ENCODE peak calls at places on chromosomes 5 and 9, in eight cellular contexts. S is fibroblast of pulmonary artery; X is GM06990; M is RWPE1; V is pancreas; I is astrocyte of the cerebellum; U is WERI-Rb-1; E is CD8-positive, alpha-beta T cell. W is an unnamed sample.

GRCh38 chr5:116524505-116524904 is 50.1 kb downstream of the SEMA6A start:
- DNase-seq in S (no peak), I (no peak), M (no peak), V (no peak), E (no peak), U (no peak), X (no peak), W (no peak)

GRCh38 chr5:39192449-39193160 is 26.8 kb downstream of the FYB1 start:
- DNase-seq in X (no peak), E (no peak), V (no peak), S (no peak), M (no peak), U (no peak), I (no peak), W (no peak)

GRCh38 chr9:133876144-133876543 is 116.0 kb downstream of the VAV2 start:
- DNase-seq in I (no peak), U (peak), X (no peak), E (no peak), S (no peak), V (no peak), M (no peak), W (no peak)

GRCh38 chr5:53019320-53019719 is 30.2 kb downstream of the ITGA2 start:
- DNase-seq in E (no peak), S (peak), I (no peak), X (no peak), V (no peak), M (peak), U (no peak), W (no peak)

GRCh38 chr9:125426926-125427325 is 165.3 kb downstream of the GAPVD1 start:
- DNase-seq in I (no peak), M (no peak), E (no peak), X (no peak), U (no peak), S (no peak), V (no peak), W (no peak)

GRCh38 chr9:127742435-127743088 is 7.5 kb upstream of the TOR2A start:
- DNase-seq in X (no peak), M (peak), U (peak), I (peak), S (peak), V (peak), E (no peak), W (peak)

GRCh38 chr5:87268970-87269377 is 1.3 kb downstream of the RASA1 start:
- DNase-seq in E (no peak), M (peak), I (no peak), V (no peak), X (no peak), S (no peak), U (no peak), W (no peak)

GRCh38 chr5:102718819-102719218 is 36.3 kb upstream of the PAM start:
- DNase-seq in M (peak), U (no peak), E (no peak), X (no peak), I (peak), V (no peak), S (peak), W (no peak)

GRCh38 chr5:117888688-117889087 is 1099.7 kb downstream of the DTWD2 start:
- DNase-seq in E (no peak), V (no peak), X (peak), U (no peak), I (no peak), S (peak), M (no peak), W (no peak)

GRCh38 chr9:76618762-76619161 is 145.5 kb upstream of the PCA3 start:
- DNase-seq in X (no peak), M (no peak), V (no peak), U (no peak), S (no peak), E (no peak), I (no peak), W (no peak)

GRCh38 chr5:55771175-55771655 is 33.4 kb downstream of the DDX4 start:
- DNase-seq in S (peak), M (no peak), E (no peak), V (no peak), I (no peak), X (peak), U (no peak), W (no peak)

GRCh38 chr9:137496601-137497375 is 37.7 kb upstream of the NSMF start:
- DNase-seq in V (no peak), I (no peak), M (no peak), S (no peak), E (no peak), U (no peak), X (no peak), W (no peak)

GRCh38 chr9:34823778-34824177 is 113.8 kb upstream of the CCL21 start:
- DNase-seq in S (no peak), U (no peak), V (no peak), X (no peak), E (no peak), I (no peak), M (no peak), W (no peak)

GRCh38 chr9:126671381-126671831 is 57.7 kb downstream of the LMX1B start:
- DNase-seq in V (no peak), X (no peak), E (no peak), M (no peak), U (peak), I (no peak), S (no peak), W (no peak)

GRCh38 chr9:108468364-108468763 is 387.4 kb downstream of the ACTL7B start:
- DNase-seq in I (no peak), M (no peak), V (no peak), X (no peak), S (peak), U (peak), E (no peak), W (no peak)

GRCh38 chr5:101045689-101046088 is 142.6 kb upstream of the ST8SIA4 start:
- DNase-seq in U (no peak), V (no peak), X (no peak), E (no peak), S (peak), M (no peak), I (peak), W (no peak)

GRCh38 chr5:178074266-178074952 is 38.9 kb upstream of the N4BP3 start:
- DNase-seq in I (peak), S (no peak), V (no peak), X (no peak), U (peak), M (no peak), E (no peak), W (no peak)

GRCh38 chr9:72427801-72428200 is 62.8 kb upstream of the ZFAND5 start:
- DNase-seq in X (no peak), U (no peak), S (peak), I (no peak), E (no peak), M (no peak), V (no peak), W (no peak)

GRCh38 chr9:111038336-111039202 is at the start of gene LPAR1:
- DNase-seq in V (peak), U (peak), E (no peak), I (no peak), S (peak), X (peak), M (peak), W (peak)

GRCh38 chr9:134208310-134208841 is 44.0 kb upstream of the RNU6ATAC start:
- DNase-seq in S (peak), X (no peak), I (no peak), V (no peak), E (no peak), M (no peak), U (no peak), W (no peak)

GRCh38 chr9:76403352-76403751 is 9.1 kb upstream of the RFK start:
- DNase-seq in X (peak), E (no peak), I (peak), S (peak), U (no peak), V (no peak), M (peak), W (no peak)

GRCh38 chr9:20387062-20387461 is 235.2 kb downstream of the MLLT3 start:
- DNase-seq in M (no peak), I (no peak), U (no peak), V (no peak), X (no peak), E (no peak), S (no peak), W (no peak)

GRCh38 chr9:136857606-136858412 is 5.7 kb downstream of the MAMDC4 start:
- DNase-seq in V (peak), M (no peak), X (no peak), I (no peak), E (no peak), S (no peak), U (no peak), W (no peak)

GRCh38 chr9:118929317-118929716 is 439.9 kb downstream of the BRINP1 start:
- DNase-seq in M (no peak), X (no peak), U (no peak), V (no peak), S (no peak), E (no peak), I (peak), W (no peak)

GRCh38 chr5:58122157-58122556 is 337.7 kb downstream of the PLK2 start:
- DNase-seq in V (no peak), I (no peak), X (no peak), M (no peak), S (no peak), U (no peak), E (no peak), W (no peak)

GRCh38 chr9:114224247-114224610 is 68.9 kb downstream of the COL27A1 start:
- DNase-seq in M (peak), U (no peak), E (no peak), I (no peak), S (peak), V (no peak), X (no peak), W (no peak)

GRCh38 chr5:68722357-68722756 is 371.5 kb upstream of the SLC30A5 start:
- DNase-seq in E (no peak), S (no peak), I (no peak), M (no peak), V (no peak), U (no peak), X (no peak), W (no peak)

GRCh38 chr5:173330151-173330855 is 2.1 kb upstream of the STC2 start:
- DNase-seq in S (no peak), I (no peak), U (no peak), V (no peak), M (no peak), X (no peak), E (no peak), W (no peak)

GRCh38 chr5:57532513-57533497 is 50.2 kb upstream of the ACTBL2 start:
- DNase-seq in M (peak), E (no peak), V (no peak), U (no peak), S (peak), X (no peak), I (no peak), W (no peak)

GRCh38 chr5:89133129-89133528 is 250.1 kb upstream of the MEF2C start:
- DNase-seq in U (no peak), S (no peak), X (no peak), V (no peak), M (no peak), E (no peak), I (no peak), W (no peak)

GRCh38 chr5:173486826-173487225 is 129.6 kb downstream of the BOD1 start:
- DNase-seq in M (no peak), S (no peak), V (no peak), E (no peak), I (no peak), U (no peak), X (no peak), W (no peak)

GRCh38 chr5:136458481-136458880 is 93.1 kb upstream of the TRPC7 start:
- DNase-seq in X (no peak), U (no peak), I (no peak), M (no peak), E (no peak), V (peak), S (no peak), W (no peak)

GRCh38 chr5:169435506-169436230 is 134.7 kb upstream of the SLIT3 start:
- DNase-seq in V (no peak), U (no peak), S (peak), M (no peak), E (no peak), I (peak), X (no peak), W (no peak)

GRCh38 chr5:180515294-180515693 is 21.1 kb downstream of the CNOT6 start:
- DNase-seq in U (no peak), V (no peak), X (no peak), E (no peak), I (no peak), M (no peak), S (no peak), W (no peak)

GRCh38 chr5:116234681-116235080 is 149.9 kb downstream of the COMMD10 start:
- DNase-seq in X (no peak), S (no peak), V (no peak), E (no peak), U (no peak), I (no peak), M (no peak), W (no peak)

DNA sequence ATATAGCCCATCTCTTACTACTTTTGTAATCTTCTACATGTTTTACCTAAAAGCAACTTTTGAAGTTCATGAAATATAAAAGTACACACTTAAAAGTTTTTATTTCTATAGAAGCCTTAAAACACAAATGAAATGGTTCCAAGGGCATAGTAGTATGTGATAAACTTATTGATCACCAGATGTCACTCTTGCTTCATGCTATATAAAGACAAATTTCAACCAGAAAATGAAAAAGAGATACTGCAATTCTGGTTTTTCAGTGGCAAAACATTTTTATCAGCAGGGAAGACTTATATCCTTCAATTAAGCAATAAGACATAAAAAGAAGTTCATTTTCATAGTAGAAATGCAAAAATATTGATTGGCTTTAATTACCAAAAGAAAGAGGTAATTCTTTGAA is 69.4 kb upstream of the FBXL17 start:
- DNase-seq in V (no peak), S (no peak), E (no peak), M (no peak), I (no peak), X (no peak), U (no peak), W (no peak)
- TF ChIP-seq CTCF in V (no peak), S (no peak), E (no peak), M (no peak), I (no peak), X (no peak), U (no peak), W (no peak)

GRCh38 chr9:130430734-130431535 is 13.8 kb upstream of the ASS1 start:
- DNase-seq in V (no peak), S (no peak), X (no peak), I (no peak), E (no peak), U (no peak), M (no peak), W (no peak)

GRCh38 chr9:130433168-130433946 is 11.4 kb upstream of the ASS1 start:
- DNase-seq in S (peak), U (no peak), V (no peak), X (peak), I (no peak), E (no peak), M (peak), W (peak)

GRCh38 chr9:130432796-130433167 is 12.0 kb upstream of the ASS1 start:
- DNase-seq in V (no peak), S (no peak), I (no peak), X (no peak), U (peak), M (no peak), E (no peak), W (no peak)

GRCh38 chr9:130431536-130432303 is 13.0 kb upstream of the ASS1 start:
- DNase-seq in U (no peak), M (no peak), I (no peak), E (no peak), V (no peak), X (no peak), S (no peak), W (no peak)

GRCh38 chr9:130432362-130432761 is 12.4 kb upstream of the ASS1 start:
- DNase-seq in E (no peak), I (no peak), U (no peak), M (no peak), X (no peak), V (no peak), S (no peak), W (no peak)
- TF ChIP-seq CTCF in E (no peak), I (no peak), U (no peak), M (no peak), X (peak), V (no peak), S (no peak), W (no peak)

GRCh38 chr5:141478321-141478945 is 2.7 kb downstream of the PCDHGC3 start:
- DNase-seq in U (no peak), M (peak), E (no peak), V (peak), X (no peak), S (no peak), I (no peak), W (no peak)
- TF ChIP-seq CTCF in U (no peak), M (no peak), E (no peak), V (peak), X (peak), S (peak), I (peak), W (peak)

DNA sequence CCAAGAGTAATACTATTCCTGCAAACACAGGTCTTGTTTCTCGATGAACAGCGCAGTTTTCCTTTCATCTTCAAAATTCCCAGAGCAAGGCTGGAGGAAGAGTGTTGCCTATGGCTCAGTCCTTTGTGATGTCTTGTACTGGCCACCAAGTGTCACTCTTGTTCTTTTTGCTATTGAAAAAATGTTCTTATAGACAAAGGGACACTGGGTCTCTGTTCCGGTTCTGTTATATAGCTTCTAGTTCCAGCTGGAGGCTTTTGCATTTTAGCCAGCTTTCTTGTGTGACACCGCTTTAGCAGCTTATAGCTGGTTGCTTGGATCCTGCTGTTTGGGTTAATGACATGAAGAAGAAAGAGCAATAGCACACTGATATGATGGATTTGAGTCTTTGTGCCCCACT is 343.7 kb upstream of the KCNN2 start:
- DNase-seq in E (no peak), U (no peak), V (no peak), S (no peak), X (no peak), M (no peak), I (no peak), W (no peak)
- TF ChIP-seq CTCF in E (no peak), U (peak), V (peak), S (no peak), X (peak), M (no peak), I (no peak), W (no peak)

DNA sequence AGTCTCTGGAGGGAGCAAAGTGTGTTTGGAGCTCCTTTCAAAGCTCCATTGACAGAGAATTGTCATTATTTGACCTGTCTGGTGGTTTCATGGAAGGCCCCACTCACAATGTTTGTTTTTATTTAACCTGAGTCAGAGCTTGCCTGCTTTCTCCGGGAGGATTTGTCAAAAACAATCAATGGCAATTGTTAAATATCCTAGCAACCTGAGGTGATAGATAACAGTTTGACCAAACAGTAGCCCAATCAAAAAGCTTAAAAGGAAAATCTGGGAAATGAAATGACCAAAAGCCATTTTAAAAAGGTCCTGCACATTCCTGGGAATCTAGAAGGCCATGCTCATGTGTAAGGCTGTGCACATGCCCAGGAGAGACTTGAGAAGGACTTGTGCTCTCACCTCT is 177.2 kb upstream of the POC5 start:
- DNase-seq in M (no peak), I (no peak), E (no peak), X (no peak), U (no peak), V (no peak), S (no peak), W (no peak)
- TF ChIP-seq CTCF in M (no peak), I (no peak), E (no peak), X (no peak), U (no peak), V (no peak), S (no peak), W (no peak)